ENCODE peak calls at places on chromosomes 13 and 19, in five cellular contexts. One of them, this sample, is unnamed.
A peak's percentile ranks its signal among the peaks of the same experiment; 100 is the strongest.

GRCh38 chr13:66659291-66660012 is 570.7 kb downstream of the PCDH9 start:
- DNase-seq in CD4-positive, alpha-beta T cell: no peak
- DNase-seq in NCI-H345: no peak
- DNase-seq in renal cortical epithelial cell: no peak
- DNase-seq in H9: no peak
- DNase-seq in this sample: no peak

GRCh38 chr19:12603714-12604113 is 6.9 kb downstream of the ZNF490 start:
- DNase-seq in CD4-positive, alpha-beta T cell: no peak
- DNase-seq in NCI-H345: no peak
- DNase-seq in renal cortical epithelial cell: no peak
- DNase-seq in H9: no peak
- DNase-seq in this sample: peak; percentile 58

GRCh38 chr19:17021793-17022590 is 4.6 kb downstream of the CPAMD8 start:
- DNase-seq in CD4-positive, alpha-beta T cell: no peak
- DNase-seq in NCI-H345: no peak
- DNase-seq in renal cortical epithelial cell: peak; percentile 52
- DNase-seq in H9: no peak
- DNase-seq in this sample: no peak

GRCh38 chr13:49060698-49061387 is 85.1 kb downstream of the FNDC3A start:
- DNase-seq in CD4-positive, alpha-beta T cell: no peak
- DNase-seq in NCI-H345: no peak
- DNase-seq in renal cortical epithelial cell: peak; percentile 29
- DNase-seq in H9: no peak
- DNase-seq in this sample: no peak

GRCh38 chr19:33686687-33687541 is 65.2 kb downstream of the CHST8 start:
- DNase-seq in CD4-positive, alpha-beta T cell: no peak
- DNase-seq in NCI-H345: no peak
- DNase-seq in renal cortical epithelial cell: no peak
- DNase-seq in H9: no peak
- DNase-seq in this sample: no peak

GRCh38 chr13:75437582-75438318 is 44.2 kb downstream of the TBC1D4 start:
- DNase-seq in CD4-positive, alpha-beta T cell: no peak
- DNase-seq in NCI-H345: no peak
- DNase-seq in renal cortical epithelial cell: peak; percentile 47
- DNase-seq in H9: no peak
- DNase-seq in this sample: no peak

GRCh38 chr13:88857256-88857655 is 1186.1 kb downstream of the SLITRK5 start:
- DNase-seq in CD4-positive, alpha-beta T cell: no peak
- DNase-seq in NCI-H345: no peak
- DNase-seq in renal cortical epithelial cell: no peak
- DNase-seq in H9: no peak
- DNase-seq in this sample: no peak

GRCh38 chr19:5870986-5871394 is 650 bp upstream of the FUT5 start:
- DNase-seq in CD4-positive, alpha-beta T cell: no peak
- DNase-seq in NCI-H345: no peak
- DNase-seq in renal cortical epithelial cell: no peak
- DNase-seq in H9: no peak
- DNase-seq in this sample: no peak

GRCh38 chr19:53908933-53909415 is at the start of gene CACNG7:
- DNase-seq in CD4-positive, alpha-beta T cell: no peak
- DNase-seq in NCI-H345: no peak
- DNase-seq in renal cortical epithelial cell: no peak
- DNase-seq in H9: peak; percentile 66
- DNase-seq in this sample: no peak

This sample was measured in stimulated activated naive CD8-positive, alpha-beta T cell treated with anti-CD3 and anti-CD28 coated beads, Interleukin-15, Interleukin-2, amounts not matched to agents 100 U/mL and 50 U/mL, for 24 hours.